ENCODE peak calls at places on chromosomes 12 and 14, in five cellular contexts. Z is T-helper 2 cell, D is Caco-2, W is NCI-H2171, C is myocyte. U is an unnamed sample.
A peak's percentile ranks its signal among the peaks of the same experiment; 100 is the strongest.

GRCh38 chr14:94646481-94646880 is 34.3 kb downstream of the SERPINA3 start:
- DNase-seq in Z (no peak), D (no peak), W (no peak), C (peak; percentile 9), U (no peak)

GRCh38 chr12:103924761-103925641 is 5.2 kb upstream of the HSP90B1 start:
- DNase-seq in Z (no peak), D (no peak), W (no peak), C (peak; percentile 84), U (no peak)

GRCh38 chr14:90503582-90503981 is 106.8 kb downstream of the CALM1 start:
- DNase-seq in Z (no peak), D (no peak), W (no peak), C (no peak), U (no peak)

GRCh38 chr14:34436118-34436905 is 25.7 kb downstream of the SPTSSA start:
- DNase-seq in Z (no peak), D (peak; percentile 35), W (no peak), C (no peak), U (no peak)

GRCh38 chr14:91286530-91286937 is 42.0 kb upstream of the GPR68 start:
- DNase-seq in Z (peak; percentile 49), D (peak; percentile 74), W (peak; percentile 57), C (peak; percentile 82), U (peak; percentile 82)

GRCh38 chr12:74725154-74725553 is 187.5 kb downstream of the ATXN7L3B start:
- DNase-seq in Z (no peak), D (no peak), W (no peak), C (no peak), U (no peak)

GRCh38 chr12:105256011-105256410 is 20.0 kb upstream of the APPL2 start:
- DNase-seq in Z (no peak), D (no peak), W (no peak), C (no peak), U (no peak)

GRCh38 chr12:114311966-114312365 is 94.0 kb downstream of the TBX5 start:
- DNase-seq in Z (no peak), D (no peak), W (no peak), C (no peak), U (no peak)

GRCh38 chr12:19447386-19447785 is 8.1 kb downstream of the AEBP2 start:
- DNase-seq in Z (no peak), D (no peak), W (no peak), C (no peak), U (no peak)

U was measured in T-helper 9 cell.